ENCODE peak calls at places on chromosomes 13 and 19, in ten cellular contexts. E, D, J, T, K, M, F, Q, H and L are unnamed samples.

GRCh38 chr19:2123682-2124387 is 27.1 kb downstream of the IZUMO4 start:
- DNase-seq in Q (no peak), F (peak), H (no peak), T (no peak), J (no peak), D (no peak), E (no peak), K (no peak), M (no peak), L (no peak)

GRCh38 chr19:3450796-3451411 is 29.4 kb downstream of the SMIM24 start:
- DNase-seq in T (peak), Q (peak), D (no peak), E (no peak), F (peak), K (no peak), H (no peak), M (peak), J (no peak), L (no peak)

GRCh38 chr19:47766670-47767069 is 11.8 kb upstream of the SELENOW start:
- DNase-seq in M (no peak), D (no peak), H (no peak), E (no peak), Q (no peak), F (no peak), K (no peak), J (no peak), T (no peak), L (no peak)

GRCh38 chr13:78601124-78601885 is 2.0 kb downstream of the POU4F1 start:
- DNase-seq in M (no peak), K (no peak), J (no peak), F (no peak), Q (peak), T (no peak), H (no peak), D (no peak), E (no peak), L (no peak)

GRCh38 chr19:18789883-18790565 is 1.1 kb downstream of the COMP start:
- DNase-seq in M (no peak), Q (peak), J (no peak), H (no peak), T (no peak), E (no peak), D (no peak), F (peak), K (no peak), L (no peak)

GRCh38 chr13:73401769-73402168 is 343.0 kb downstream of the KLF5 start:
- DNase-seq in H (no peak), K (no peak), T (no peak), E (no peak), J (no peak), F (no peak), D (no peak), M (no peak), Q (no peak), L (no peak)

GRCh38 chr19:8638078-8638619 is 7.7 kb downstream of the NFILZ start:
- DNase-seq in M (no peak), J (no peak), F (no peak), T (peak), D (no peak), K (no peak), Q (no peak), H (no peak), E (no peak), L (no peak)

GRCh38 chr13:113981611-113982295 is 7.9 kb upstream of the C13orf46 start:
- DNase-seq in J (no peak), K (no peak), Q (peak), E (no peak), H (no peak), D (no peak), F (no peak), M (no peak), T (peak), L (no peak)

GRCh38 chr13:110268576-110269185 is 38.3 kb downstream of the COL4A1 start:
- DNase-seq in E (no peak), J (no peak), T (no peak), H (no peak), M (no peak), D (no peak), K (no peak), F (no peak), Q (no peak), L (no peak)

GRCh38 chr19:57103573-57104277 is 16.1 kb upstream of the USP29 start:
- DNase-seq in H (peak), T (peak), M (no peak), E (peak), Q (no peak), D (peak), K (peak), F (peak), J (peak), L (peak)

GRCh38 chr19:34314437-34315313 is 50.3 kb upstream of the GPI start:
- DNase-seq in F (no peak), M (no peak), Q (no peak), T (no peak), H (no peak), E (no peak), J (no peak), K (no peak), D (no peak), L (no peak)

GRCh38 chr13:46698910-46699460 is 98.0 kb downstream of the ESD start:
- DNase-seq in E (no peak), K (no peak), H (no peak), J (no peak), T (no peak), D (no peak), M (no peak), F (peak), Q (no peak), L (no peak)

GRCh38 chr19:53876651-53877224 is 5.3 kb upstream of the PRKCG start:
- DNase-seq in E (no peak), D (no peak), F (no peak), K (no peak), Q (no peak), M (no peak), H (no peak), J (no peak), T (no peak), L (no peak)

GRCh38 chr19:8515317-8515716 is 1.4 kb upstream of the ZNF414 start:
- DNase-seq in Q (no peak), T (no peak), M (no peak), K (no peak), D (peak), F (no peak), J (no peak), H (no peak), E (no peak), L (no peak)

GRCh38 chr13:90974249-90974954 is 373.1 kb upstream of the MIR17HG start:
- DNase-seq in E (no peak), M (no peak), Q (no peak), J (no peak), D (no peak), H (no peak), K (no peak), F (no peak), T (no peak), L (no peak)

GRCh38 chr19:58584498-58585441 is 11.6 kb upstream of the MZF1 start:
- DNase-seq in E (no peak), T (no peak), F (no peak), K (no peak), J (no peak), M (no peak), Q (no peak), H (no peak), D (no peak), L (no peak)